ENCODE peak calls at places on chromosomes 1 and 21, in four cellular contexts. J is upper lobe of right lung, C is PC-3, A is thoracic aorta. Q is an unnamed sample.

GRCh38 chr1:79113836-79114235 is 107.3 kb upstream of the ADGRL4 start:
- DNase-seq in J (no peak), C (no peak), A (no peak), Q (no peak)

GRCh38 chr1:210363119-210363518 is 34.4 kb downstream of the HHAT start:
- DNase-seq in J (no peak), C (no peak), A (no peak), Q (no peak)

GRCh38 chr1:15965228-15965767 is 10.6 kb downstream of the ZBTB17 start:
- DNase-seq in J (no peak), C (no peak), A (no peak), Q (no peak)

GRCh38 chr1:226149806-226150205 is 36.7 kb downstream of the ACBD3 start:
- DNase-seq in J (no peak), C (no peak), A (no peak), Q (peak; percentile 11)

GRCh38 chr1:5646486-5646885 is 345.7 kb downstream of the NPHP4 start:
- DNase-seq in J (no peak), C (no peak), A (no peak), Q (no peak)

GRCh38 chr1:153389978-153390879 is 644 bp downstream of the S100A8 start:
- DNase-seq in J (no peak), C (no peak), A (no peak), Q (no peak)

GRCh38 chr1:59173721-59174120 is 123.2 kb upstream of the FGGY start:
- DNase-seq in J (no peak), C (peak; percentile 66), A (no peak), Q (peak; percentile 53)

GRCh38 chr21:45352621-45353125 is 52.3 kb upstream of the COL18A1 start:
- DNase-seq in J (no peak), C (no peak), A (no peak), Q (no peak)

GRCh38 chr1:205767248-205767647 is 8.0 kb downstream of the RAB29 start:
- DNase-seq in J (no peak), C (no peak), A (no peak), Q (no peak)

GRCh38 chr1:40810915-40811314 is 27.3 kb downstream of the KCNQ4 start:
- DNase-seq in J (no peak), C (no peak), A (no peak), Q (no peak)

GRCh38 chr1:232613752-232614381 is 16.1 kb downstream of the SIPA1L2 start:
- DNase-seq in J (no peak), C (no peak), A (no peak), Q (no peak)

GRCh38 chr1:156437465-156437864 is 63.1 kb downstream of the MEF2D start:
- DNase-seq in J (no peak), C (no peak), A (no peak), Q (no peak)

GRCh38 chr1:5830771-5831599 is 161.2 kb downstream of the NPHP4 start:
- DNase-seq in J (no peak), C (no peak), A (no peak), Q (no peak)

GRCh38 chr1:241592273-241592958 is 47.8 kb downstream of the CHML start:
- DNase-seq in J (no peak), C (peak; percentile 100), A (no peak), Q (peak; percentile 99)

GRCh38 chr1:39969531-39970270 is 14.8 kb downstream of the MFSD2A start:
- DNase-seq in J (peak; percentile 86), C (no peak), A (no peak), Q (peak; percentile 79)

GRCh38 chr1:229430761-229431269 is 3.1 kb downstream of the ACTA1 start:
- DNase-seq in J (peak; percentile 74), C (no peak), A (no peak), Q (no peak)

GRCh38 chr1:9263276-9263855 is 28.8 kb downstream of the H6PD start:
- DNase-seq in J (no peak), C (no peak), A (no peak), Q (no peak)

GRCh38 chr1:109156916-109157385 is 43.0 kb downstream of the ELAPOR1 start:
- DNase-seq in J (no peak), C (no peak), A (no peak), Q (no peak)

GRCh38 chr1:68339505-68339904 is 107.2 kb upstream of the WLS start:
- DNase-seq in J (no peak), C (peak; percentile 17), A (no peak), Q (peak; percentile 9)

GRCh38 chr1:231376101-231376500 is 38.0 kb downstream of the SPRTN start:
- DNase-seq in J (no peak), C (peak; percentile 26), A (no peak), Q (no peak)

GRCh38 chr1:194289569-194290266 is 1103.3 kb upstream of the B3GALT2 start:
- DNase-seq in J (no peak), C (no peak), A (no peak), Q (no peak)

GRCh38 chr1:24923485-24924113 is 6.5 kb downstream of the RUNX3 start:
- DNase-seq in J (no peak), C (no peak), A (no peak), Q (no peak)

GRCh38 chr1:3332662-3333061 is 121.8 kb upstream of the ARHGEF16 start:
- DNase-seq in J (no peak), C (no peak), A (no peak), Q (no peak)

GRCh38 chr1:2865571-2866414 is 64.3 kb upstream of the TTC34 start:
- DNase-seq in J (no peak), C (no peak), A (no peak), Q (no peak)

GRCh38 chr1:244773513-244773912 is 61.9 kb upstream of the COX20 start:
- DNase-seq in J (no peak), C (no peak), A (no peak), Q (no peak)

GRCh38 chr1:62687903-62688686 is at the start of gene DOCK7:
- DNase-seq in J (peak; percentile 91), C (peak; percentile 74), A (peak; percentile 12), Q (peak; percentile 69)

GRCh38 chr1:60589046-60589748 is 493.2 kb upstream of the NFIA start:
- DNase-seq in J (no peak), C (no peak), A (no peak), Q (no peak)

GRCh38 chr1:30321216-30321910 is 402.0 kb downstream of the MATN1 start:
- DNase-seq in J (no peak), C (no peak), A (no peak), Q (no peak)

GRCh38 chr1:21264913-21265312 is 25.4 kb downstream of the ECE1 start:
- DNase-seq in J (no peak), C (peak; percentile 90), A (no peak), Q (peak; percentile 56)

GRCh38 chr1:155006601-155007101 is 4.0 kb downstream of the ZBTB7B start:
- DNase-seq in J (no peak), C (no peak), A (no peak), Q (no peak)
- H3K4me1 ChIP-seq in J (peaks cover 71% of the 10 kb centered on the region), C (peaks cover 37% of the 10 kb centered on the region), A (peaks cover 52% of the 10 kb centered on the region), Q (peaks cover 13% of the 10 kb centered on the region)

DNA sequence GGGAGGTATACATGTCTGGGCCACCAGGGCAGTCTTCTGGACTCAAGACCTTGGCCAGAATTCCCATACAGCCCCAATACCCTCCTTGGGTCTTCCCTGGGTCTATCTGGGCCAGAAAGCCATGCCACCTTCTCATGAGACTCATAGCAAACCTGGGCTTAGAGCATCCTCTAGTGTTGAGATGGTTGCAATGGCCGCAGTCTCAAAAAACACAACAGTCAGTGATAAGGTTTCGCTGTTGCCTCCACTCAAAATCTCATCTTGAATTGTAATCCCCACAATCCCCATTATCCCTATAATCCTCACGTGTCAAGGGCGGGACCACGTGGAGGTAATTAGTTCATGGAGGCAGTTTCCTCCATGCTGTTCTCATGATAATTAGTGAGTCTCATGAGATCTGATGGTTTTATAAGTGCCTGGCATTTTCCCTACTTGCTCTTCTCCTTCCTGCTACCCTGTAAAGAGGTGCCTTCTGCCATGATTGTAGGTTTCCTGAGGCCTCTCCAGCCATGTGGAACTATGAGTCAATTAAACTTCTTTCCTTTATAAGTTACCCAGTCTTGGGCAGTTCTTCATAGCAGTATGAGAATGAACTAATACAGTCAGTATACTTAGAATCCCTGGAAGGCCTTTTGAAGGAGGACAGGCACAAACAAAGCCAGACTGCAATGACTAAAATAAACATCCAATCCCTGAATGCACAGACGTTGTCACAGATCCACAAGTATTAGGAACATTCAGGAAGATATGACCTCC is 77.0 kb downstream of the CTH start:
- DNase-seq in J (no peak), C (peak; percentile 73), A (no peak), Q (no peak)
- TF ChIP-seq CTCF in J (peak; percentile 39), C (peak; percentile 91), A (no peak), Q (peak; percentile 86)

GRCh38 chr1:54567961-54568360 is 19.9 kb downstream of the ACOT11 start:
- DNase-seq in J (no peak), C (no peak), A (no peak), Q (no peak)
- H3K27ac ChIP-seq in J (no peak overlapping the region), C (no peak overlapping the region), A (no peak overlapping the region), Q (no peak overlapping the region)

GRCh38 chr1:27614625-27615344 is 10.8 kb upstream of the AHDC1 start:
- DNase-seq in J (no peak), C (no peak), A (no peak), Q (no peak)
- H3K4me1 ChIP-seq in J (peaks cover 12% of the 10 kb centered on the region), C (no peaks in the 10 kb centered on the region), A (no peaks in the 10 kb centered on the region), Q (no peaks in the 10 kb centered on the region)

DNA sequence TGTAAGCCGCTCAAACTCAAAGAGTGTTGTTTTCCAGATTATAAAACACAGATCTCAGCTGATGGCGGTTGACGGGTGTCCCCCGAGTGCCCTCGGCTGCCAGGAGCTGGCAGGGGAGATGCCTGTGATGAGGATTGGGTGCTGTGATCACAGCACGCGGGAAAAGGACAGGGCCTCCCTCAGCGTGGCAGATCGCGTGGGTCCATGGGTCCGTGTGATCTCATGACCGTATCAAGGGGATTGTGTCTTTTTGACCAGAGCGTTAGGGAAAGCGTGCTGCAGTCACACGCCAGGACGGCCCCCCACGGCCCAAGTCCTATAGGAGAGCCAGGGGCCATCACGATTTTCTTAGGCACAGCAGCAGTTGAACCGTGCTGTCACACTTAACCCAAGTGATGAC is 51.9 kb downstream of the PDE9A start:
- DNase-seq in J (no peak), C (no peak), A (no peak), Q (no peak)
- TF ChIP-seq CTCF in J (no peak), C (no peak), A (no peak), Q (no peak)

GRCh38 chr21:32135401-32136363 is 143.2 kb downstream of the MIS18A start:
- DNase-seq in J (no peak), C (no peak), A (peak; percentile 33), Q (no peak)
- H3K27ac ChIP-seq in J (no peak overlapping the region), C (no peak overlapping the region), A (peak overlapping the region; percentile 26), Q (no peak overlapping the region)